ENCODE peak calls at places on chromosome X, in six cellular contexts. W is GM23248, C is cardiac muscle cell, X is sigmoid colon, T is PC-3, N is IMR-90. I is an unnamed sample. For H3K4me1, the result is how much of the 10 kb centered on the place peaks cover.

GRCh38 chrX:71492086-71493065 is 40.5 kb upstream of the OGT start:
- DNase-seq in W (peak), C (peak), X (peak), T (peak), N (peak), I (peak)

GRCh38 chrX:40132751-40133150 is 35.0 kb upstream of the BCOR start:
- DNase-seq in W (peak), C (no peak), X (peak), T (peak), N (peak), I (no peak)

GRCh38 chrX:54560411-54560810 is 30.4 kb downstream of the GNL3L start:
- DNase-seq in W (no peak), C (no peak), X (no peak), T (no peak), N (no peak), I (no peak)

GRCh38 chrX:1535241-1536041 is 1.5 kb downstream of the P2RY8 start:
- DNase-seq in W (no peak), C (no peak), X (no peak), T (no peak), N (no peak), I (no peak)

GRCh38 chrX:39900788-39901170 is 197.0 kb downstream of the BCOR start:
- DNase-seq in W (peak), C (no peak), X (no peak), T (no peak), N (no peak), I (no peak)

GRCh38 chrX:49172280-49172780 is 632 bp downstream of the PLP2 start:
- DNase-seq in W (peak), C (peak), X (peak), T (peak), N (peak), I (peak)

GRCh38 chrX:11758400-11759171 is 549 bp downstream of the MSL3 start:
- DNase-seq in W (peak), C (peak), X (peak), T (peak), N (peak), I (peak)

GRCh38 chrX:71997320-71997719 is 86.7 kb downstream of the NHSL2 start:
- DNase-seq in W (no peak), C (no peak), X (no peak), T (no peak), N (no peak), I (no peak)

GRCh38 chrX:109632906-109633504 is 8.0 kb upstream of the KCNE5 start:
- DNase-seq in W (peak), C (peak), X (no peak), T (peak), N (peak), I (no peak)

GRCh38 chrX:123876844-123877243 is 17.0 kb downstream of the XIAP start:
- DNase-seq in W (no peak), C (no peak), X (no peak), T (no peak), N (no peak), I (no peak)

GRCh38 chrX:107700317-107700774 is 72.0 kb downstream of the PRPS1 start:
- DNase-seq in W (peak), C (no peak), X (peak), T (peak), N (no peak), I (no peak)

GRCh38 chrX:6640727-6641126 is 105.8 kb upstream of the VCX3A start:
- DNase-seq in W (no peak), C (no peak), X (no peak), T (no peak), N (no peak), I (no peak)

GRCh38 chrX:150224676-150225075 is 138.4 kb upstream of the MAMLD1 start:
- DNase-seq in W (no peak), C (no peak), X (no peak), T (no peak), N (no peak), I (no peak)

GRCh38 chrX:141879616-141880015 is 24.1 kb upstream of the MAGEC1 start:
- DNase-seq in W (no peak), C (no peak), X (no peak), T (peak), N (no peak), I (no peak)

GRCh38 chrX:154019633-154020499 is at the start of gene IRAK1:
- DNase-seq in W (peak), C (peak), X (no peak), T (peak), N (peak), I (peak)

GRCh38 chrX:68693481-68694410 is 46.3 kb downstream of the STARD8 start:
- DNase-seq in W (peak), C (peak), X (peak), T (peak), N (peak), I (no peak)

GRCh38 chrX:44157858-44158257 is 184.7 kb upstream of the NDP start:
- DNase-seq in W (peak), C (no peak), X (no peak), T (no peak), N (no peak), I (no peak)

GRCh38 chrX:48520976-48521352 is 644 bp upstream of the EBP start:
- DNase-seq in W (no peak), C (no peak), X (no peak), T (no peak), N (no peak), I (no peak)

GRCh38 chrX:8879750-8880149 is 78.6 kb upstream of the FAM9A start:
- DNase-seq in W (peak), C (no peak), X (no peak), T (peak), N (peak), I (peak)

GRCh38 chrX:35380808-35381700 is 417.1 kb upstream of the MAGEB16 start:
- DNase-seq in W (peak), C (peak), X (no peak), T (peak), N (peak), I (no peak)

GRCh38 chrX:74656079-74656745 is 41.8 kb upstream of the RLIM start:
- DNase-seq in W (peak), C (no peak), X (no peak), T (no peak), N (peak), I (no peak)

GRCh38 chrX:39508300-39508692 is 589.5 kb downstream of the BCOR start:
- DNase-seq in W (no peak), C (no peak), X (no peak), T (no peak), N (no peak), I (peak)

GRCh38 chrX:135094726-135095125 is 25.6 kb downstream of the ETDB start:
- DNase-seq in W (no peak), C (no peak), X (no peak), T (no peak), N (no peak), I (no peak)
- H3K27ac ChIP-seq in W (no peak), C (no peak), X (no peak), T (no peak), N (no peak), I (no peak)

GRCh38 chrX:151984891-151985290 is 10.4 kb upstream of the GABRE start:
- DNase-seq in W (peak), C (no peak), X (no peak), T (no peak), N (no peak), I (no peak)
- H3K4me1 ChIP-seq in W (half or more), C (under half), X (under half), T (under half), N (under half), I (under half)

GRCh38 chrX:19840899-19841648 is 46.3 kb downstream of the SH3KBP1 start:
- DNase-seq in W (no peak), C (no peak), X (no peak), T (no peak), N (no peak), I (peak)
- H3K4me3 ChIP-seq in W (no peak), C (no peak), X (no peak), T (no peak), N (no peak), I (peak)

DNA sequence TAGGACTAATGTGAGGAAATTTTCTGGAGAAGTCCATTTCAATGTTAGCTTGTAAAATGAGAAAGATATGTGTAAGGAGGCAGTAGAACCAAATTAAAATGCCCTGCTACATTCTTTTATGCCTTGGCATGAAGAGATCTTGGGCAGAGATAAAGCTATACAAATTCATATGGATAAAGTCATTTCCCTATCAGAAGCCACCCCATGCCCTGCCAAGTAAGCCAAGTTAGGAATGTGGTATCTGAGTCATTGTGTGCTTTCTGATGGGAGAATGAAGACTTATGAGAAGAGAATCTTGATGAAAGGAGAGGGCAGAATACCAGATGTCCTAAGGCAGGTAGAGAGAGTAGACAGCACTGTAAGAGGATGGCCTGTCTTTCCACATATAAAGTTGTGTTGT is 83.7 kb downstream of the TEX13A start:
- DNase-seq in W (no peak), C (no peak), X (no peak), T (peak), N (no peak), I (no peak)
- H3K27ac ChIP-seq in W (no peak), C (no peak), X (no peak), T (peak), N (no peak), I (no peak)

DNA sequence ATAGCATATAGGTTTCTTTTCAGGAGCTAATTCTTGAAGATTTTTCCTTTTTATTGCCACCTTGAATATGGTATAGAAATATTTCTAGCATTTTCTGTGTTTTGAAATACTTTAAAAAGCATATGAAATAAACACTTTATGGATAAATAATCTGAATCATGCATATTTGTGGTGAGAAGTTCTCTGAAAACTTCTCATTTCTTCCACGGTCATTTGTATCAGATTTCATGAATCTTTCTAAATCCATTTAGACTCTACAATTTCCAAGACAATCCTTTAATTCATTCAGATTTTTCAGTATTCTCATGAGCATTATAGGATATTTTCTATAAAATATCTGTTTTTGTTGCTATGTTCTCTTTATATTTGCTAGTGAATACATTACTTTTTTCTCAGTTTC is 16.2 kb upstream of the CA5B start:
- DNase-seq in W (peak), C (no peak), X (no peak), T (no peak), N (peak), I (no peak)
- H3K4me1 ChIP-seq in W (under half), C (under half), X (under half), T (under half), N (under half), I (under half)

DNA sequence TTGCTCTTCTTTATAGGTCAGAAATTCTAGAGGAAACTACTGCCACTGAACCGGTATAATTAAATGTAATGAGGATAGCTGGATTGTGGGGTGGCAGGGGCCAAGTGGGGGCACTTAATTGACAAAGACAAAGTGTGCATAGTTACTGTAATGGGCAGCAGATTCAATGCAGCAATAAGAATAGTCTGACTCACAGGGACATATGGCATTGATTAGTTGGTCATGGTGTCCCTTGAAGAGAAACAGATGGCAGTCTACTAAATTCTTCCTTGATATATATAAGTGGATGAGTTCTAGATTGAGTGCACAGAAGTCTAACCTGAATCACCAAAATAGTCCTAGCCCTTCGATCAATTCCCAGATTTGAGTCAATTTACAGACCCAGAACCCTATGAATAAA is 31.5 kb downstream of the ETDC start:
- DNase-seq in W (peak), C (peak), X (no peak), T (no peak), N (peak), I (no peak)
- H3K4me3 ChIP-seq in W (peak), C (no peak), X (peak), T (peak), N (no peak), I (peak)

DNA sequence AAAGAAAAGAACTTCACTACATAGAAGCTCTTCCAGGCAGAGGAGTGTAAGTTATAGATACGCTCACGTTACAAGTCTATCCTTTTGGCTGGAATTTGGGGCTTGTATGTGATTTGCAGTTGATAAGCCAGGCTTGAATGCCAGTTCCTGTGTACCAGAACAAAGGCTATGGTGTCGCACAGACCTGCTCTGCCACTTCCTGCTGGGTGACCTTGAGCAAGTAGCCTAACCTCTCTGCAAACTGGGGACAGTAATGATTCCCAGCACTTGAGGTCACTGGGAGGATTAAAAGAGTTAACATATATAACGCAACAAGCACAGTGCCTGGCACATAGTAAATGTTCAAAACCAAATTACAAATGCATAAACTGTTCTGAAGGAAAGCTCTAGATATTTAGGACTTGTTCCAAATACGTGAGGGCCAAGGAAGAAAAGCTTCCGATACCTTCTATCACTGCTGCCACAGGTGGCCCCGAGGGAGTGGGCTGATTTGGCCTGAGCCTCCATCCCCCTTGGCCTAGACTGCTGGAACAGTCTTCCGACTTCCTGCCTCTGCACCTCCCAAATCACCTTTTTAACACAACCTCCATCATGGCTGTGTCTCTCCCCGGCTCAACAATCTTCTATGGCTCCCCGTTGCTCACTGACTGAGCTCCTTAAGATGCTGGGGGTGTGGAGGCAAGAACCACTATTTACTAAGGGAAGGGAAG is 1.3 kb upstream of the SOWAHD start:
- DNase-seq in W (no peak), C (no peak), X (no peak), T (no peak), N (no peak), I (no peak)
- H3K27ac ChIP-seq in W (no peak), C (no peak), X (no peak), T (no peak), N (no peak), I (peak)

GRCh38 chrX:129653181-129653984 is 1.4 kb downstream of the APLN start:
- DNase-seq in W (no peak), C (no peak), X (no peak), T (no peak), N (no peak), I (no peak)
- H3K4me1 ChIP-seq in W (under half), C (under half), X (under half), T (under half), N (under half), I (under half)

GRCh38 chrX:29496636-29497180 is 718.7 kb upstream of the MAGEB2 start:
- DNase-seq in W (no peak), C (no peak), X (no peak), T (no peak), N (peak), I (no peak)
- H3K4me3 ChIP-seq in W (no peak), C (no peak), X (no peak), T (no peak), N (no peak), I (no peak)

I was measured in CD8-positive, alpha-beta memory T cell.